ENCODE peak calls at places on chromosomes 11 and 22, in six cellular contexts. One of them, this sample, is unnamed.

GRCh38 chr11:115716577-115717214 is 212.5 kb upstream of the CADM1 start:
- DNase-seq in NCI-H774: no peak
- DNase-seq in iris pigment epithelial cell: no peak
- DNase-seq in GM13977: no peak
- DNase-seq in HT1080: no peak
- DNase-seq in NCI-H1694: no peak
- DNase-seq in this sample: no peak

GRCh38 chr11:2869561-2870427 is 15.8 kb downstream of the CDKN1C start:
- DNase-seq in NCI-H774: peak
- DNase-seq in iris pigment epithelial cell: no peak
- DNase-seq in GM13977: no peak
- DNase-seq in HT1080: no peak
- DNase-seq in NCI-H1694: no peak
- DNase-seq in this sample: no peak

GRCh38 chr22:42544686-42545085 is 9.1 kb upstream of the SERHL2 start:
- DNase-seq in NCI-H774: no peak
- DNase-seq in iris pigment epithelial cell: peak
- DNase-seq in GM13977: no peak
- DNase-seq in HT1080: no peak
- DNase-seq in NCI-H1694: no peak
- DNase-seq in this sample: no peak

GRCh38 chr22:47575291-47575690 is 812.8 kb downstream of the TBC1D22A start:
- DNase-seq in NCI-H774: no peak
- DNase-seq in iris pigment epithelial cell: no peak
- DNase-seq in GM13977: no peak
- DNase-seq in HT1080: no peak
- DNase-seq in NCI-H1694: no peak
- DNase-seq in this sample: no peak

GRCh38 chr22:38041760-38042584 is 15.2 kb upstream of the PICK1 start:
- DNase-seq in NCI-H774: no peak
- DNase-seq in iris pigment epithelial cell: no peak
- DNase-seq in GM13977: no peak
- DNase-seq in HT1080: no peak
- DNase-seq in NCI-H1694: no peak
- DNase-seq in this sample: no peak

GRCh38 chr11:118046964-118047700 is 29.7 kb upstream of the TMPRSS4 start:
- DNase-seq in NCI-H774: no peak
- DNase-seq in iris pigment epithelial cell: no peak
- DNase-seq in GM13977: no peak
- DNase-seq in HT1080: no peak
- DNase-seq in NCI-H1694: no peak
- DNase-seq in this sample: no peak

GRCh38 chr11:70871881-70872280 is 380.5 kb downstream of the SHANK2 start:
- DNase-seq in NCI-H774: peak
- DNase-seq in iris pigment epithelial cell: no peak
- DNase-seq in GM13977: no peak
- DNase-seq in HT1080: no peak
- DNase-seq in NCI-H1694: no peak
- DNase-seq in this sample: no peak

GRCh38 chr22:42907404-42908081 is 50.5 kb upstream of the ARFGAP3 start:
- DNase-seq in NCI-H774: no peak
- DNase-seq in iris pigment epithelial cell: no peak
- DNase-seq in GM13977: no peak
- DNase-seq in HT1080: no peak
- DNase-seq in NCI-H1694: no peak
- DNase-seq in this sample: no peak

GRCh38 chr22:17827466-17827865 is 53.2 kb upstream of the BID start:
- DNase-seq in NCI-H774: no peak
- DNase-seq in iris pigment epithelial cell: no peak
- DNase-seq in GM13977: no peak
- DNase-seq in HT1080: no peak
- DNase-seq in NCI-H1694: no peak
- DNase-seq in this sample: no peak

GRCh38 chr11:30619767-30620166 is 33.6 kb upstream of the MPPED2 start:
- DNase-seq in NCI-H774: no peak
- DNase-seq in iris pigment epithelial cell: no peak
- DNase-seq in GM13977: no peak
- DNase-seq in HT1080: no peak
- DNase-seq in NCI-H1694: no peak
- DNase-seq in this sample: no peak

GRCh38 chr22:27846910-27847309 is 45.4 kb upstream of the MN1 start:
- DNase-seq in NCI-H774: no peak
- DNase-seq in iris pigment epithelial cell: no peak
- DNase-seq in GM13977: no peak
- DNase-seq in HT1080: no peak
- DNase-seq in NCI-H1694: no peak
- DNase-seq in this sample: no peak

GRCh38 chr11:85745626-85746025 is 59.6 kb upstream of the CCDC89 start:
- DNase-seq in NCI-H774: no peak
- DNase-seq in iris pigment epithelial cell: no peak
- DNase-seq in GM13977: no peak
- DNase-seq in HT1080: no peak
- DNase-seq in NCI-H1694: no peak
- DNase-seq in this sample: no peak

GRCh38 chr11:65640483-65641207 is 2.7 kb downstream of the SIPA1 start:
- DNase-seq in NCI-H774: no peak
- DNase-seq in iris pigment epithelial cell: no peak
- DNase-seq in GM13977: no peak
- DNase-seq in HT1080: no peak
- DNase-seq in NCI-H1694: no peak
- DNase-seq in this sample: no peak

GRCh38 chr22:35995772-35996171 is 32.9 kb downstream of the RBFOX2 start:
- DNase-seq in NCI-H774: no peak
- DNase-seq in iris pigment epithelial cell: peak
- DNase-seq in GM13977: no peak
- DNase-seq in HT1080: peak
- DNase-seq in NCI-H1694: no peak
- DNase-seq in this sample: no peak

GRCh38 chr11:94885133-94885532 is 88.2 kb downstream of the CWC15 start:
- DNase-seq in NCI-H774: no peak
- DNase-seq in iris pigment epithelial cell: peak
- DNase-seq in GM13977: no peak
- DNase-seq in HT1080: peak
- DNase-seq in NCI-H1694: peak
- DNase-seq in this sample: no peak

GRCh38 chr11:63262562-63262961 is 19.2 kb upstream of the SLC22A25 start:
- DNase-seq in NCI-H774: no peak
- DNase-seq in iris pigment epithelial cell: no peak
- DNase-seq in GM13977: no peak
- DNase-seq in HT1080: no peak
- DNase-seq in NCI-H1694: no peak
- DNase-seq in this sample: no peak

GRCh38 chr11:75170463-75171201 is 19.7 kb downstream of the SLCO2B1 start:
- DNase-seq in NCI-H774: no peak
- DNase-seq in iris pigment epithelial cell: no peak
- DNase-seq in GM13977: no peak
- DNase-seq in HT1080: no peak
- DNase-seq in NCI-H1694: no peak
- DNase-seq in this sample: no peak

GRCh38 chr11:9228086-9228485 is 37.1 kb downstream of the DENND5A start:
- DNase-seq in NCI-H774: no peak
- DNase-seq in iris pigment epithelial cell: no peak
- DNase-seq in GM13977: no peak
- DNase-seq in HT1080: no peak
- DNase-seq in NCI-H1694: no peak
- DNase-seq in this sample: no peak

GRCh38 chr11:72781313-72782080 is 12.3 kb downstream of the STARD10 start:
- DNase-seq in NCI-H774: peak
- DNase-seq in iris pigment epithelial cell: no peak
- DNase-seq in GM13977: peak
- DNase-seq in HT1080: no peak
- DNase-seq in NCI-H1694: no peak
- DNase-seq in this sample: no peak

This sample was measured in esophagus squamous epithelium.